ENCODE peak calls at places on chromosomes 3 and 15, in six cellular contexts. Z is heart left ventricle, C is breast epithelium, O is astrocyte, J is brain microvascular endothelial cell, P is PC-3. S is an unnamed sample.

GRCh38 chr3:29183346-29184087 is 97.4 kb upstream of the RBMS3 start:
- DNase-seq in O (peak; percentile 92), J (peak; percentile 76), Z (no peak), C (no peak), P (no peak), S (no peak)

GRCh38 chr3:188929138-188929537 is 242.6 kb upstream of the TPRG1 start:
- DNase-seq in Z (no peak), P (peak; percentile 56), C (no peak), J (no peak), O (no peak), S (no peak)

GRCh38 chr3:70201975-70202374 is 110.5 kb downstream of the MDFIC2 start:
- DNase-seq in P (no peak), J (no peak), O (no peak), Z (no peak), C (no peak), S (no peak)

GRCh38 chr15:63380828-63381282 is 791 bp downstream of the CA12 start:
- DNase-seq in O (peak; percentile 47), J (no peak), P (no peak), Z (no peak), C (no peak), S (no peak)

GRCh38 chr15:99546436-99547100 is 19.2 kb upstream of the MEF2A start:
- DNase-seq in C (no peak), P (no peak), O (no peak), Z (no peak), J (no peak), S (no peak)

GRCh38 chr3:127629462-127630403 is 748 bp downstream of the PODXL2 start:
- DNase-seq in Z (no peak), J (no peak), P (no peak), C (no peak), O (no peak), S (no peak)

GRCh38 chr3:58184309-58184981 is 26.3 kb downstream of the DNASE1L3 start:
- DNase-seq in Z (no peak), J (no peak), O (no peak), P (no peak), C (no peak), S (no peak)

GRCh38 chr3:46864051-46864881 is 1.0 kb upstream of the MYL3 start:
- DNase-seq in O (no peak), C (no peak), P (no peak), Z (peak; percentile 59), J (no peak), S (no peak)

GRCh38 chr15:91153954-91154353 is 53.9 kb downstream of the SV2B start:
- DNase-seq in O (no peak), C (no peak), J (no peak), P (no peak), Z (no peak), S (no peak)

GRCh38 chr3:135762188-135762853 is 203.2 kb upstream of the PPP2R3A start:
- DNase-seq in O (no peak), C (no peak), P (no peak), Z (no peak), J (no peak), S (no peak)

GRCh38 chr3:153260681-153261080 is 98.7 kb downstream of the RAP2B start:
- DNase-seq in P (peak; percentile 30), O (no peak), J (no peak), Z (no peak), C (no peak), S (no peak)

GRCh38 chr15:55907797-55908196 is 85.6 kb downstream of the NEDD4 start:
- DNase-seq in O (peak; percentile 100), P (peak; percentile 97), Z (no peak), C (no peak), J (peak; percentile 95), S (peak; percentile 52)

GRCh38 chr3:50517721-50518206 is 14.3 kb upstream of the CACNA2D2 start:
- DNase-seq in O (no peak), Z (no peak), P (no peak), C (no peak), J (no peak), S (no peak)

GRCh38 chr3:48848816-48849515 is 1.3 kb upstream of the PRKAR2A start:
- DNase-seq in C (no peak), O (no peak), J (no peak), P (no peak), Z (no peak), S (no peak)

GRCh38 chr15:82063055-82063454 is 17.2 kb upstream of the MEX3B start:
- DNase-seq in P (no peak), J (no peak), C (no peak), O (no peak), Z (no peak), S (no peak)

GRCh38 chr15:82058026-82058425 is 12.2 kb upstream of the MEX3B start:
- DNase-seq in C (no peak), Z (no peak), P (no peak), J (no peak), O (no peak), S (no peak)

GRCh38 chr15:82058517-82059204 is 12.8 kb upstream of the MEX3B start:
- DNase-seq in Z (no peak), P (no peak), O (no peak), J (no peak), C (no peak), S (no peak)

GRCh38 chr15:82062479-82062878 is 16.7 kb upstream of the MEX3B start:
- DNase-seq in P (no peak), O (no peak), J (no peak), C (no peak), Z (no peak), S (no peak)

DNA sequence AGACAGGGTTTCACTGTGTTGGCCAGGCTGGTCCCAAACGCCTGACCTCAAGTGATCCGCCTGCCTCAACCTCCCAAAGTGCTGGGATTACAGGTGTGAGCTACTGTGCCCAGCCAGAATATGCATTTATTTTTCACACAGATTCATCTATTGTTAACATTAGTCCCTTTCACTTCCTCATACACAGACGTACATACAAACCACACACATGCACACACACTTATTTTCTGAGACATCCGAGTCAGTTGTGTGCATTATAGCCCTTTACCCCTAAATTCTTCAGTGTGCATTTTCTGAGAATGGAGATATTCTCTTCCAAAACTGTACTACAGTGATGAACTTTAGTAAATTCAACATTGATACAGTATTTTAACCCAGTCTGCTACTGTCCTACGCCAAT is 15.0 kb upstream of the MEX3B start:
- DNase-seq in Z (no peak), J (no peak), P (no peak), C (no peak), O (no peak), S (no peak)
- H3K4me3 ChIP-seq in Z (no peak overlapping the region), J (no peak overlapping the region), P (no peak overlapping the region), C (no peak overlapping the region), O (no peak overlapping the region), S (no peak overlapping the region)

GRCh38 chr15:74616020-74616939 is 644 bp downstream of the CLK3 start:
- DNase-seq in C (peak; percentile 71), Z (peak; percentile 85), O (peak; percentile 28), J (peak; percentile 42), P (peak; percentile 45), S (peak; percentile 51)
- H3K27ac ChIP-seq in C (peak overlapping the region; percentile 99), Z (peak overlapping the region; percentile 97), O (peak overlapping the region; percentile 83), J (peak overlapping the region; percentile 89), P (peak overlapping the region; percentile 66), S (peak overlapping the region; percentile 97)

DNA sequence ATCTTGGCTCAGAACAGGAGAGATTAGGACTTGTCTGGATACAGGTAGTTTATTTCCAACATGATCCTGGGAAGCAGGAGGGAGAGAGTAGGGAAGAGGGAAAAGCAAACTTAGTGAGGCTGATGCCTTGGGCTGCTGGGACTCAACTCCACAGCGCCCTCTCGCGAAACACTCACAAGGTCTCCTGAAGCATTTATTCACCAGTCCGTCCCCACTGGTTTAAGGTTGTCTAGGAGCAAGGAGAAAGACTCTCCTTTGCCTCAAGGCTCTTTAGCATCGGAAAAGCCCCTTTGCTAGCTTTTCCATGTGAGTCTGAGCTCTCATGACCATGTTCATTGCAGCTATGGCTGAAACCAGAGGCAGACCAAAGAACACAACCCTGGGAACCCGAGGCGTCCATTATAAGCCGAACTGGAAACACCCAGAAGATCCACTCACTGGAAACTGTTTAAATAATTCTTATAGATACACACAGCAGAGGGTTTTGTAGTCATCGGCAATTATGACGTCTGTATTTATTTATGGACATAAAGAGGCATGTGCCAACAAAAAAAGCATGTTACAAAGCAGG is 244.5 kb downstream of the CD47 start:
- DNase-seq in O (peak; percentile 27), P (peak; percentile 80), Z (peak; percentile 64), C (peak; percentile 70), J (peak; percentile 58), S (peak; percentile 20)
- H3K4me3 ChIP-seq in O (no peak overlapping the region), P (peak overlapping the region; percentile 59), Z (no peak overlapping the region), C (no peak overlapping the region), J (no peak overlapping the region), S (no peak overlapping the region)

GRCh38 chr3:179151474-179151873 is 3.3 kb downstream of the PIK3CA start:
- DNase-seq in J (no peak), O (no peak), C (no peak), Z (no peak), P (no peak), S (no peak)

GRCh38 chr3:179156170-179156569 is 8.0 kb downstream of the PIK3CA start:
- DNase-seq in C (no peak), Z (no peak), O (no peak), J (no peak), P (no peak), S (peak; percentile 28)

GRCh38 chr3:179158336-179159039 is 10.3 kb downstream of the PIK3CA start:
- DNase-seq in Z (no peak), P (no peak), J (no peak), O (no peak), C (no peak), S (no peak)

DNA sequence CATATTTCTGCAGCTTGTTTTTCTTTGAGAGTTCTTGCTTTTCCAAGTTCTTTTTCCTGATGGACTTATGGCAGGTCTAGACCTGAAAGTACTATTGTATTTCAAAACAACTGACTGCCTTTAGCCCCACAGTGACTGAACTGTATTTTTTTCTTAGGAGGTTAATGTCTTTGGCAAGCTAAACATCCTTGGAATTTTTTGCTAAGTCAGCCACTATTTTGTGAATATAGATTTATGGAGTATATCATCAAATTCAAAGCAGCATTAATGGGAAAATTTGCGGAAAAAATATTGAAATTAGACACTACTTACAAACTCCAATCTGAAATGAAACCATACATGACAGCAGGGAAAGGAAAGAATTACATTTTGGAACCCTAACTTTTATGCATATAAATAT is 8.6 kb downstream of the PIK3CA start:
- DNase-seq in Z (no peak), J (no peak), O (no peak), P (no peak), C (no peak), S (no peak)
- H3K27ac ChIP-seq in Z (no peak overlapping the region), J (no peak overlapping the region), O (no peak overlapping the region), P (no peak overlapping the region), C (no peak overlapping the region), S (no peak overlapping the region)